ENCODE peak calls at places on chromosomes 13 and 19, in four cellular contexts. E is H9, P is IMR-90, J is H1. L is an unnamed sample.

GRCh38 chr13:104286566-104287290 is 1220.5 kb upstream of the SLC10A2 start:
- DNase-seq in E (peak; percentile 37), P (no peak), J (no peak), L (peak; percentile 73)

GRCh38 chr13:107680115-107680514 is 535.2 kb downstream of the LIG4 start:
- DNase-seq in E (no peak), P (peak; percentile 28), J (no peak), L (peak; percentile 43)

GRCh38 chr13:98890186-98890585 is 87.7 kb downstream of the DOCK9 start:
- DNase-seq in E (no peak), P (peak; percentile 74), J (no peak), L (no peak)

GRCh38 chr13:48476215-48476614 is 56.7 kb downstream of the RCBTB2 start:
- DNase-seq in E (no peak), P (no peak), J (no peak), L (no peak)

GRCh38 chr19:45879971-45880370 is 6.0 kb downstream of the IRF2BP1 start:
- DNase-seq in E (no peak), P (no peak), J (no peak), L (no peak)

GRCh38 chr13:72463561-72463960 is 263.9 kb downstream of the MZT1 start:
- DNase-seq in E (no peak), P (no peak), J (no peak), L (no peak)

GRCh38 chr19:7397687-7398086 is 49.0 kb downstream of the ARHGEF18 start:
- DNase-seq in E (no peak), P (peak; percentile 90), J (no peak), L (no peak)

GRCh38 chr13:78997902-78998654 is 339.1 kb upstream of the OBI1 start:
- DNase-seq in E (no peak), P (no peak), J (no peak), L (no peak)

GRCh38 chr19:45958763-45959516 is 14.7 kb downstream of the NOVA2 start:
- DNase-seq in E (no peak), P (no peak), J (no peak), L (no peak)

GRCh38 chr13:75308222-75308621 is 173.7 kb downstream of the TBC1D4 start:
- DNase-seq in E (no peak), P (peak; percentile 21), J (no peak), L (no peak)

GRCh38 chr13:106291006-106291405 is 244.5 kb downstream of the EFNB2 start:
- DNase-seq in E (no peak), P (peak; percentile 76), J (no peak), L (no peak)

GRCh38 chr19:45440873-45441654 is 17.3 kb upstream of the ERCC1 start:
- DNase-seq in E (peak; percentile 72), P (peak; percentile 57), J (no peak), L (peak; percentile 88)

GRCh38 chr13:50127017-50127725 is 111.9 kb downstream of the KCNRG start:
- DNase-seq in E (peak; percentile 58), P (peak; percentile 50), J (peak; percentile 71), L (peak; percentile 45)

GRCh38 chr19:14368011-14368513 is 13.2 kb upstream of the ADGRE5 start:
- DNase-seq in E (no peak), P (no peak), J (no peak), L (no peak)

GRCh38 chr19:1811472-1811894 is 593 bp downstream of the ATP8B3 start:
- DNase-seq in E (no peak), P (peak; percentile 67), J (no peak), L (peak; percentile 41)

GRCh38 chr13:107807306-107808073 is 407.8 kb downstream of the LIG4 start:
- DNase-seq in E (no peak), P (no peak), J (no peak), L (no peak)

GRCh38 chr13:53191091-53191490 is 162.5 kb downstream of the OLFM4 start:
- DNase-seq in E (peak; percentile 59), P (peak; percentile 11), J (no peak), L (peak; percentile 100)

GRCh38 chr19:4015705-4016402 is 8.3 kb downstream of the PIAS4 start:
- DNase-seq in E (no peak), P (no peak), J (no peak), L (no peak)
- H3K4ac ChIP-seq in E (no peak overlapping the region), P (no peak overlapping the region), J (no peak overlapping the region), L (no peak overlapping the region)

GRCh38 chr19:41305923-41306322 is 4.0 kb upstream of the CCDC97 start:
- DNase-seq in E (no peak), P (no peak), J (no peak), L (peak; percentile 70)
- H3K4me2 ChIP-seq in E (no peak overlapping the region), P (no peak overlapping the region), J (no peak overlapping the region), L (no peak overlapping the region)

GRCh38 chr13:112940236-112940635 is 28.8 kb upstream of the MCF2L start:
- DNase-seq in E (no peak), P (no peak), J (no peak), L (no peak)
- H3K56ac ChIP-seq in E (no peak overlapping the region), P (no peak overlapping the region), J (no peak overlapping the region), L (no peak overlapping the region)

GRCh38 chr19:57290970-57291369 is 10.7 kb downstream of the ZNF460 start:
- DNase-seq in E (no peak), P (no peak), J (no peak), L (no peak)

GRCh38 chr19:57293719-57294118 is 13.4 kb downstream of the ZNF460 start:
- DNase-seq in E (no peak), P (no peak), J (no peak), L (no peak)

DNA sequence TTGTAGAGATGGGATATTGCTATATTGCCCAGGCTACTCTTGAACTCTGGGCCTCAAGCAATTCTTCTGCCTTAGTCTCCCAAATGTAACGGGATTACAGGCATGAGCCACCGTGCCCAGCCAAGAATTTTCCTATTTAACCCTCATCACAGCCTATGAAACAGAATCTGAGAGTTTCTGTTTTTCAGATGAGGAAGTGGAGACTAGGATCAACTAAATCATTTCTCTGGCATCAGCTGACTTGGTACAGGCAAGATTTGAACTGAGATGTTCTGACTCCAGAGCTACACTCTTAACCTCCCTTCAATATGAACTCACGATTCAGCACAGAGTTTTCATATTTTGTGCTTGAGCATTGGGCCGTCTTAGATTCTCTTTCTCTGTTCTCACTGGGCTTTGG is 8.1 kb downstream of the ZNF460 start:
- DNase-seq in E (no peak), P (no peak), J (no peak), L (no peak)
- H3K4ac ChIP-seq in E (no peak overlapping the region), P (no peak overlapping the region), J (no peak overlapping the region), L (no peak overlapping the region)

GRCh38 chr19:55160128-55160985 is 2.8 kb upstream of the TNNI3 start:
- DNase-seq in E (peak; percentile 99), P (peak; percentile 67), J (peak; percentile 100), L (peak; percentile 97)

GRCh38 chr19:55160986-55161365 is 3.4 kb upstream of the TNNI3 start:
- DNase-seq in E (no peak), P (no peak), J (no peak), L (no peak)

GRCh38 chr19:55157064-55157908 is at the start of gene TNNI3:
- DNase-seq in E (no peak), P (no peak), J (no peak), L (no peak)

GRCh38 chr19:55158423-55158822 is 891 bp upstream of the TNNI3 start:
- DNase-seq in E (no peak), P (no peak), J (no peak), L (no peak)

DNA sequence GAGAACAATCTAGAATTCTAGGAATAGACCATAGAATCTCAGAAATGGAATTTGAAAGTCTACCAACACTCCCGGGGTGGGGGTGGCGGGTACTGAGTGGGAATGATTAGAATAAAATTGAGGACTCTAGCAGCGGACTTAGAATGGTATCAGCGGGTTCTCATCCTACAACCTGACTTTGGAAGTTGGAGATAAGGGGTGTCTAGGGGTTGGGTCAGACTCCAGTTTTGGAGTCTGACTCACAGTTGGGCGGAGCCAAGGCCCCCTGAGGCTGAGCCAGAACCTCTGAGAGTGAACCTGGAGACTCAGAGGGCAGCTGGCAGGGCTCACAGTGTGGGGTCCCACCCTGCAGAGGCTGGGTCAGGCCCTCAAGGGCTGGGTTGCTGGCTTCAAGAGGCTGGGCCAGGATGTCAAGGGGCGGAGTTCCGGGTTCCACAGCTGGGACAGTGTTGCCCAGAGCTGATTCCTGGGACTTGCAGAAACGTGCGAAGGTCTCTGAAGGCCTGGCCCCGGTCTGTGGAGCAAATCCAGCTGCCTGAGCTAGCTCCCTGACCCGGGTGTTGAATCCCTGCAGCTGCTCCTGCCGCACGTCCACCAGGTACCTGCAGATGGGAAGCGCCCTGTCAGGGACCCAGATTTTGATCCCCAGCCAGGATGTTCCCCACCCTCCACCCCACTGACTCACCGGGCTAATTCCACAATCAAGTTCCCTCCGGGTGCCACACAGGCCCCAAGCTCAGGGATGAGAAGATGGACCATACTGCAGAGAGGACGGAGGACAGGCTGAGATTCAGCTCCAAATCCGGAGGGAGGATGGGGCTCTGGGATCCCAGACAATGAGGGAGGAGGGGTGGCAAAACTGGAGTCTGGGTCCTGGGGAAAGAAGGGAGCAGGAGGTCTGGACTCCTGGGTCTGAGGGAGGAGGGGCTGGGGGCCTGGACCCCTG is 1.6 kb upstream of the TNNI3 start:
- DNase-seq in E (peak; percentile 73), P (no peak), J (no peak), L (peak; percentile 75)
- H3K4me2 ChIP-seq in E (no peak overlapping the region), P (no peak overlapping the region), J (no peak overlapping the region), L (no peak overlapping the region)

GRCh38 chr19:38769635-38770211 is 3.6 kb downstream of the LGALS7 start:
- DNase-seq in E (peak; percentile 85), P (peak; percentile 38), J (peak; percentile 93), L (peak; percentile 73)

GRCh38 chr19:38765214-38765613 is 8.1 kb downstream of the LGALS7 start:
- DNase-seq in E (no peak), P (no peak), J (no peak), L (no peak)

DNA sequence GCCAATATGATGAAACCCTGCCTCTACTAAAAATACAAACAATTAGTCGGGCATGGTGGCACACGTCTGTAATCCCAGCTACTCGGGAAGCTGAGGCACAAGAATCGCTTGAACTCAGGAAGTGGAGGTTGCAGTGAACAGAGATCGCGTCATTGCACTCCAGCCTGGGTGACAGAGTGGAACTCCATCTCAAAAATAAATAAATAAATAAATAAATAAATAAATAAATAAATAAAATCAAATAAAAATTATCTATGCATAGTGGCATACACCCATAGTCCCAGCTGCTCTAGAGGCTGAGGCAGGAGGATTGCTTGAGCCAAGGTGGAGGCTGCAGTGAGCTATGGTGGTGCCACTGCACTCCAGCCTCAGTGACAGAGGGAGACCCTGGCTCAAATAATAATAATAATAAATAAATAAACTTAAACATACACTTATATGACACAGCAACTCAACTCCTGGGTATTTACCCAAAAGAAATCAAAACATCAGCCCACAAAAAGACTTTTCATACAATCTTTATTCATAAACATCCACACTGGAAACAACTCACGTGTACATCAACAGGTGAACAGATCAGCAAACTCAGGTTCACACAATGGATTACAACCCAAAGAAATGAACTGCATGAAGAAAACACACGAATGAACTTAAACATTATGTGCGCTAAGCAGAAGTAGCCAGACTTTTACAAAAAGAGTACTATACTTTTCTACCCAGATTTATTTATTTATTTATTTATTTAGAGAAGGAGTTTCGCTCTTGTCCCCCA is 6.9 kb downstream of the LGALS7 start:
- DNase-seq in E (no peak), P (no peak), J (no peak), L (no peak)
- H3K56ac ChIP-seq in E (no peak overlapping the region), P (no peak overlapping the region), J (no peak overlapping the region), L (no peak overlapping the region)

GRCh38 chr13:97280478-97280877 is 58.3 kb downstream of the MBNL2 start:
- DNase-seq in E (no peak), P (no peak), J (no peak), L (peak; percentile 56)
- H3K4ac ChIP-seq in E (no peak overlapping the region), P (peak overlapping the region; percentile 69), J (no peak overlapping the region), L (no peak overlapping the region)